ENCODE peak calls at places on chromosomes 6 and 20, in ten cellular contexts. Y is pancreas, M is upper lobe of right lung, O is IMR-90, K is right lobe of liver, A is upper lobe of left lung, H is adrenal gland, G is cardiac muscle cell, Q is lung, C is thoracic aorta. F is an unnamed sample.

GRCh38 chr20:48750941-48751620 is 76.7 kb downstream of the PREX1 start:
- DNase-seq in Y (no peak), M (peak; percentile 80), O (no peak), K (no peak), A (peak; percentile 37), H (peak; percentile 61), G (peak; percentile 69), Q (peak; percentile 58), C (no peak), F (no peak)

GRCh38 chr6:134774244-134774643 is 175.7 kb downstream of the ALDH8A1 start:
- DNase-seq in Y (no peak), M (no peak), O (peak; percentile 93), K (no peak), A (no peak), H (no peak), G (peak; percentile 72), Q (no peak), C (no peak), F (no peak)

GRCh38 chr6:89503641-89504040 is 70.7 kb downstream of the ANKRD6 start:
- DNase-seq in Y (no peak), M (peak; percentile 70), O (no peak), K (no peak), A (no peak), H (no peak), G (no peak), Q (peak; percentile 59), C (no peak), F (no peak)

GRCh38 chr20:63028461-63028921 is 21.7 kb upstream of the BHLHE23 start:
- DNase-seq in Y (no peak), M (peak; percentile 53), O (no peak), K (peak; percentile 46), A (peak; percentile 56), H (no peak), G (no peak), Q (no peak), C (no peak), F (no peak)

GRCh38 chr6:117907600-117908245 is 659 bp downstream of the SLC35F1 start:
- DNase-seq in Y (peak; percentile 43), M (peak; percentile 65), O (no peak), K (no peak), A (peak; percentile 83), H (no peak), G (no peak), Q (no peak), C (no peak), F (peak; percentile 6)

GRCh38 chr20:50464026-50464724 is 46.0 kb upstream of the PTPN1 start:
- DNase-seq in Y (no peak), M (peak; percentile 78), O (peak; percentile 49), K (no peak), A (peak; percentile 48), H (peak; percentile 69), G (peak; percentile 68), Q (peak; percentile 62), C (no peak), F (peak; percentile 49)

GRCh38 chr6:148513145-148514071 is 170.8 kb downstream of the SASH1 start:
- DNase-seq in Y (no peak), M (no peak), O (peak; percentile 63), K (no peak), A (peak; percentile 62), H (no peak), G (peak; percentile 80), Q (no peak), C (no peak), F (peak; percentile 58)

GRCh38 chr20:62368629-62369507 is 1.8 kb upstream of the LAMA5 start:
- DNase-seq in Y (no peak), M (no peak), O (peak; percentile 50), K (peak; percentile 56), A (peak; percentile 77), H (peak; percentile 89), G (peak; percentile 53), Q (peak; percentile 72), C (no peak), F (peak; percentile 91)

GRCh38 chr6:169981568-169981967 is 230.1 kb downstream of the ERMARD start:
- DNase-seq in Y (no peak), M (no peak), O (no peak), K (no peak), A (no peak), H (no peak), G (no peak), Q (no peak), C (no peak), F (no peak)

GRCh38 chr20:49890651-49891361 is 24.5 kb downstream of the SPATA2 start:
- DNase-seq in Y (no peak), M (no peak), O (no peak), K (peak; percentile 59), A (peak; percentile 52), H (no peak), G (no peak), Q (no peak), C (no peak), F (no peak)

GRCh38 chr20:6178537-6178936 is 55.7 kb upstream of the FERMT1 start:
- DNase-seq in Y (no peak), M (no peak), O (peak; percentile 51), K (no peak), A (no peak), H (peak; percentile 17), G (peak; percentile 70), Q (no peak), C (no peak), F (no peak)

GRCh38 chr6:57173886-57174510 is 1.9 kb downstream of the BAG2 start:
- DNase-seq in Y (no peak), M (no peak), O (peak; percentile 84), K (no peak), A (no peak), H (no peak), G (peak; percentile 77), Q (no peak), C (no peak), F (peak; percentile 8)

GRCh38 chr20:45406260-45407066 is 1.6 kb upstream of the DBNDD2 start:
- DNase-seq in Y (peak; percentile 73), M (peak; percentile 88), O (no peak), K (no peak), A (peak; percentile 92), H (peak; percentile 56), G (peak; percentile 44), Q (peak; percentile 57), C (no peak), F (peak; percentile 68)

GRCh38 chr6:134921980-134922313 is 28.0 kb downstream of the ALDH8A1 start:
- DNase-seq in Y (no peak), M (no peak), O (no peak), K (no peak), A (no peak), H (no peak), G (peak; percentile 48), Q (no peak), C (no peak), F (no peak)

DNA sequence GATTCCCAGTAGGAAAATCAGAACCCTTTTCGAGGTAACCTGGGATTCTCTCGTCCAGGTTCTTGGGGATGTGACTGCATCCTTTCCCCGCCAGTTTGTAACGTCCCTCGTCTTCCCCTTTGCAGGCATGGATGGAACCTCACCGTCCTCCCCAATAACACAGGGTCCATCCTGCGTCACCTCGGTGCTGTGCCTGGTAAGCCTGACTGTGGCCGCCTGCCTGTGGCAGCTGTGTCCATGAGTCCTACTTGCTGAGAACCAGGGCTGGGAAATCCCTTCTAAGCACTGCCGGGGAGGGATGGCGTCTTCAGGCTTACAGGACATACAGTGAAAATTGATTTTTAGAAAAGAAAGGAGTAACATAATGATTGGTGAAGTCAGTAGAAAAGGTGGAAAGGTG is 155.6 kb downstream of the DTNBP1 start:
- DNase-seq in Y (no peak), M (peak; percentile 37), O (no peak), K (no peak), A (no peak), H (no peak), G (no peak), Q (no peak), C (no peak), F (no peak)
- H3K36me3 ChIP-seq in Y (no peaks in the 10 kb centered on the region), M (peaks cover 35% of the 10 kb centered on the region), O (peaks cover 51% of the 10 kb centered on the region), K (no peaks in the 10 kb centered on the region), A (peaks cover 41% of the 10 kb centered on the region), H (peaks cover 18% of the 10 kb centered on the region), G (peaks cover 7% of the 10 kb centered on the region), Q (peaks cover 22% of the 10 kb centered on the region), C (no peaks in the 10 kb centered on the region), F (no peaks in the 10 kb centered on the region)

GRCh38 chr6:12715437-12715836 is 1.1 kb upstream of the PHACTR1 start:
- DNase-seq in Y (no peak), M (no peak), O (no peak), K (no peak), A (no peak), H (no peak), G (no peak), Q (no peak), C (no peak), F (no peak)
- H3K27me3 ChIP-seq in Y (no peaks in the 10 kb centered on the region), M (peaks cover 19% of the 10 kb centered on the region), O (no peaks in the 10 kb centered on the region), K (peaks cover 6% of the 10 kb centered on the region), A (no peaks in the 10 kb centered on the region), H (peaks cover 20% of the 10 kb centered on the region), G (peaks cover 12% of the 10 kb centered on the region), Q (no peaks in the 10 kb centered on the region), C (no peaks in the 10 kb centered on the region), F (peaks cover 62% of the 10 kb centered on the region)

GRCh38 chr6:39910164-39910563 is 24.1 kb downstream of the MOCS1 start:
- DNase-seq in Y (no peak), M (no peak), O (no peak), K (no peak), A (no peak), H (no peak), G (no peak), Q (no peak), C (no peak), F (no peak)
- H3K36me3 ChIP-seq in Y (peaks cover 2% of the 10 kb centered on the region), M (peaks cover 48% of the 10 kb centered on the region), O (peaks cover 39% of the 10 kb centered on the region), K (no peaks in the 10 kb centered on the region), A (peaks cover 75% of the 10 kb centered on the region), H (peaks cover 34% of the 10 kb centered on the region), G (no peaks in the 10 kb centered on the region), Q (peaks cover 32% of the 10 kb centered on the region), C (peaks cover 61% of the 10 kb centered on the region), F (no peaks in the 10 kb centered on the region)

DNA sequence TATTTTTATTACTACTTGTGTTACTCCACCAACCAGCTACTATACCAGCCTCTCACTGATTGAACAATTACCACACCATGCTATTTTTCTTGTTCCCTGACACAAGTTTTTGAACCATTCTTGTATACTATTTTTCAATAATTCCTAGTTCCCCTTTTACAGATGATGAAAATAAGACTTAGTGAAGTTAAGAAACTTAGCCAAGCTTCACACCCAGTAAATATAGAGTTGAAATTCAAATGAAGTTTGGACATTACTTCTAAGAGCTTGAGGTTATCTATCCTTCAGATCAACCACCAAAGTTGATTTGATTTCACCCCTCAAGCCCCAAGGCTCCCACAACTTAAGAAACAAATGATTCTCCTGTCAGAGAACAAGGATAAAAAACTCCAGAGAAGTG is 13.1 kb upstream of the BCAS1 start:
- DNase-seq in Y (no peak), M (no peak), O (no peak), K (no peak), A (no peak), H (no peak), G (no peak), Q (no peak), C (no peak), F (no peak)
- H3K27me3 ChIP-seq in Y (no peaks in the 10 kb centered on the region), M (no peaks in the 10 kb centered on the region), O (no peaks in the 10 kb centered on the region), K (no peaks in the 10 kb centered on the region), A (no peaks in the 10 kb centered on the region), H (no peaks in the 10 kb centered on the region), G (no peaks in the 10 kb centered on the region), Q (no peaks in the 10 kb centered on the region), C (no peaks in the 10 kb centered on the region), F (no peaks in the 10 kb centered on the region)

GRCh38 chr20:13799040-13799439 is 14.2 kb downstream of the NDUFAF5 start:
- DNase-seq in Y (no peak), M (no peak), O (no peak), K (no peak), A (no peak), H (no peak), G (no peak), Q (no peak), C (no peak), F (no peak)
- H3K36me3 ChIP-seq in Y (peaks cover 22% of the 10 kb centered on the region), M (peaks cover 93% of the 10 kb centered on the region), O (peaks cover 39% of the 10 kb centered on the region), K (peaks cover 9% of the 10 kb centered on the region), A (peaks cover 90% of the 10 kb centered on the region), H (peaks cover 72% of the 10 kb centered on the region), G (peaks cover 73% of the 10 kb centered on the region), Q (peaks cover 24% of the 10 kb centered on the region), C (peaks cover 35% of the 10 kb centered on the region), F (peaks cover 70% of the 10 kb centered on the region)

GRCh38 chr20:38872491-38873049 is 53.6 kb upstream of the FAM83D start:
- DNase-seq in Y (no peak), M (no peak), O (no peak), K (no peak), A (no peak), H (no peak), G (no peak), Q (no peak), C (no peak), F (no peak)
- H3K27me3 ChIP-seq in Y (no peaks in the 10 kb centered on the region), M (no peaks in the 10 kb centered on the region), O (peaks cover 12% of the 10 kb centered on the region), K (no peaks in the 10 kb centered on the region), A (no peaks in the 10 kb centered on the region), H (no peaks in the 10 kb centered on the region), G (no peaks in the 10 kb centered on the region), Q (no peaks in the 10 kb centered on the region), C (no peaks in the 10 kb centered on the region), F (peaks cover 9% of the 10 kb centered on the region)

F was measured in MG63.